ENCODE peak calls at places on chromosomes 6 and 20, in ten cellular contexts. W, X, T, M, O, Z, P, B, S and L are unnamed samples.

GRCh38 chr6:157685596-157686280 is 137.3 kb upstream of the SNX9 start:
- DNase-seq in T (no peak), O (no peak), B (no peak), Z (no peak), X (no peak), S (no peak), M (no peak), W (no peak), P (no peak), L (no peak)

GRCh38 chr6:108653864-108654402 is 93.2 kb downstream of the FOXO3 start:
- DNase-seq in B (no peak), P (no peak), O (no peak), W (no peak), X (peak), M (peak), T (no peak), Z (peak), S (no peak), L (no peak)

GRCh38 chr6:27088068-27088467 is 159.4 kb upstream of the PRSS16 start:
- DNase-seq in P (no peak), S (no peak), B (no peak), X (no peak), O (no peak), W (no peak), T (no peak), Z (no peak), M (no peak), L (no peak)

GRCh38 chr6:143689852-143690251 is 12.1 kb downstream of the PHACTR2 start:
- DNase-seq in X (peak), B (no peak), W (no peak), S (no peak), M (no peak), O (no peak), Z (no peak), T (no peak), P (no peak), L (no peak)

GRCh38 chr20:14521436-14521835 is 184.0 kb upstream of the FLRT3 start:
- DNase-seq in B (no peak), T (no peak), S (no peak), M (peak), W (no peak), P (no peak), O (no peak), X (peak), Z (no peak), L (peak)

GRCh38 chr6:143575840-143576498 is 64.4 kb upstream of the FUCA2 start:
- DNase-seq in W (no peak), P (no peak), M (peak), B (no peak), T (no peak), O (no peak), Z (no peak), S (no peak), X (no peak), L (no peak)

GRCh38 chr6:39095578-39095977 is 19.4 kb downstream of the SAYSD1 start:
- DNase-seq in X (no peak), O (no peak), S (no peak), W (no peak), P (no peak), Z (no peak), M (no peak), B (no peak), T (no peak), L (no peak)

GRCh38 chr6:141488466-141488865 is 644.3 kb upstream of the GJE1 start:
- DNase-seq in T (no peak), Z (no peak), S (no peak), X (peak), W (no peak), B (no peak), M (peak), P (no peak), O (peak), L (peak)

GRCh38 chr20:62104791-62105345 is 17.4 kb upstream of the LSM14B start:
- DNase-seq in B (no peak), Z (no peak), W (no peak), O (no peak), M (peak), P (no peak), X (peak), S (no peak), T (peak), L (no peak)

GRCh38 chr20:58294497-58295455 is 14.7 kb upstream of the RAB22A start:
- DNase-seq in O (no peak), W (peak), M (no peak), Z (no peak), T (no peak), P (no peak), X (no peak), S (no peak), B (no peak), L (no peak)

GRCh38 chr6:25346064-25346463 is 66.9 kb downstream of the CARMIL1 start:
- DNase-seq in W (no peak), T (no peak), P (no peak), M (no peak), X (no peak), Z (no peak), O (no peak), S (no peak), B (no peak), L (no peak)

GRCh38 chr6:130362128-130362527 is 3.7 kb upstream of the TMEM200A start:
- DNase-seq in S (no peak), Z (no peak), B (no peak), P (no peak), W (peak), X (no peak), T (peak), O (no peak), M (no peak), L (no peak)

GRCh38 chr6:131762984-131763383 is 44.8 kb upstream of the ENPP1 start:
- DNase-seq in X (no peak), T (no peak), M (peak), B (no peak), S (no peak), Z (no peak), O (no peak), P (no peak), W (no peak), L (peak)